ENCODE peak calls at places on chromosomes 2 and 18, in nine cellular contexts. Z is mucosa of descending colon, Q is breast epithelium, X is A549, R is fibroblast of lung, S is left lung, I is fibroblast of pulmonary artery, T is body of pancreas, V is lower leg skin. K is an unnamed sample.
A peak's percentile ranks its signal among the peaks of the same experiment; 100 is the strongest.

GRCh38 chr2:18596993-18597392 is 7.6 kb upstream of the NT5C1B start:
- DNase-seq in Z (no peak), Q (no peak), X (no peak), R (no peak), S (no peak), I (no peak), T (no peak), V (no peak), K (no peak)

GRCh38 chr18:79200546-79201268 is 131.5 kb downstream of the ATP9B start:
- DNase-seq in Z (peak; percentile 59), Q (peak; percentile 23), X (no peak), R (peak; percentile 17), S (no peak), I (peak; percentile 22), T (peak; percentile 54), V (no peak), K (no peak)

GRCh38 chr2:45259547-45260160 is 250.4 kb upstream of the SIX2 start:
- DNase-seq in Z (no peak), Q (no peak), X (no peak), R (no peak), S (no peak), I (no peak), T (no peak), V (no peak), K (no peak)

GRCh38 chr2:14942991-14943390 is 310.5 kb downstream of the LRATD1 start:
- DNase-seq in Z (no peak), Q (no peak), X (no peak), R (peak; percentile 35), S (no peak), I (no peak), T (no peak), V (no peak), K (no peak)

GRCh38 chr2:29726976-29727375 is 194.4 kb downstream of the ALK start:
- DNase-seq in Z (no peak), Q (no peak), X (no peak), R (no peak), S (no peak), I (no peak), T (no peak), V (peak; percentile 8), K (no peak)

GRCh38 chr2:163822033-163822432 is 86.2 kb upstream of the FIGN start:
- DNase-seq in Z (no peak), Q (no peak), X (no peak), R (no peak), S (no peak), I (no peak), T (no peak), V (no peak), K (no peak)

GRCh38 chr2:120596191-120596781 is 139.4 kb upstream of the GLI2 start:
- DNase-seq in Z (peak; percentile 44), Q (no peak), X (no peak), R (no peak), S (peak; percentile 62), I (peak; percentile 19), T (no peak), V (no peak), K (no peak)

GRCh38 chr18:31217455-31217854 is 54.8 kb upstream of the DSC1 start:
- DNase-seq in Z (no peak), Q (no peak), X (no peak), R (no peak), S (no peak), I (peak; percentile 6), T (no peak), V (no peak), K (no peak)

GRCh38 chr2:215660687-215661086 is 224.8 kb upstream of the FN1 start:
- DNase-seq in Z (no peak), Q (no peak), X (no peak), R (peak; percentile 98), S (no peak), I (no peak), T (peak; percentile 9), V (no peak), K (peak; percentile 91)

GRCh38 chr2:196368546-196369225 is 197.3 kb upstream of the STK17B start:
- DNase-seq in Z (no peak), Q (no peak), X (no peak), R (peak; percentile 6), S (no peak), I (no peak), T (no peak), V (no peak), K (no peak)

GRCh38 chr2:141554810-141555209 is 576.0 kb downstream of the LRP1B start:
- DNase-seq in Z (no peak), Q (no peak), X (peak; percentile 64), R (peak; percentile 41), S (no peak), I (peak; percentile 64), T (peak; percentile 4), V (no peak), K (peak; percentile 63)

GRCh38 chr2:74011246-74011645 is 26.5 kb downstream of the TET3 start:
- DNase-seq in Z (no peak), Q (no peak), X (no peak), R (no peak), S (no peak), I (no peak), T (no peak), V (peak; percentile 62), K (no peak)

GRCh38 chr2:74008761-74009395 is 24.2 kb downstream of the TET3 start:
- DNase-seq in Z (no peak), Q (no peak), X (no peak), R (no peak), S (no peak), I (no peak), T (no peak), V (peak; percentile 56), K (no peak)

GRCh38 chr2:74007120-74007519 is 22.4 kb downstream of the TET3 start:
- DNase-seq in Z (no peak), Q (no peak), X (no peak), R (no peak), S (no peak), I (no peak), T (no peak), V (peak; percentile 29), K (no peak)

GRCh38 chr2:74010087-74010541 is 25.4 kb downstream of the TET3 start:
- DNase-seq in Z (no peak), Q (peak; percentile 91), X (no peak), R (peak; percentile 35), S (no peak), I (peak; percentile 41), T (peak; percentile 67), V (peak; percentile 88), K (no peak)

DNA sequence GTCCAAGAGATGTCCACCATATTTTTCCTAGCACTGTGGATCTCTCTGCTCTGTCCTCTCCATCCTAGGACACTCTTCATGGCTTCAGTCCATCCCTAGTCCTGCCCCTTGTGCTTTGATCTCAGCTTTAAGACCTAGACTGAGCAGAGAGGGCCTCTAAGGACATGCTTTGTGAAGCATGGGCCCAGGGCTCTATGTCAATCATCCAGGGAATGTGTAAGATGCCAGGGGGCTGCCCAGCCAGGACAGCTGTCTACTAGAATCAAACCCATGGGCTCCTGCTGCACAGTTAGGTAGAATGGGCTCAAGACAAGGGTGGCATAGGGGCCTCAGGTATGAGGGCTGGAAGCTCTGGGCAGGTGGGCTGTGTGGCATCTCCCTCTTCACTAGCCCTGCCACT is 24.9 kb downstream of the TET3 start:
- DNase-seq in Z (no peak), Q (no peak), X (no peak), R (no peak), S (no peak), I (no peak), T (no peak), V (peak; percentile 82), K (no peak)
- H3K4me3 ChIP-seq in Z (no peak overlapping the region), Q (peak overlapping the region; percentile 23), X (no peak overlapping the region), R (no peak overlapping the region), S (no peak overlapping the region), I (no peak overlapping the region), T (no peak overlapping the region), V (no peak overlapping the region), K (no peak overlapping the region)

DNA sequence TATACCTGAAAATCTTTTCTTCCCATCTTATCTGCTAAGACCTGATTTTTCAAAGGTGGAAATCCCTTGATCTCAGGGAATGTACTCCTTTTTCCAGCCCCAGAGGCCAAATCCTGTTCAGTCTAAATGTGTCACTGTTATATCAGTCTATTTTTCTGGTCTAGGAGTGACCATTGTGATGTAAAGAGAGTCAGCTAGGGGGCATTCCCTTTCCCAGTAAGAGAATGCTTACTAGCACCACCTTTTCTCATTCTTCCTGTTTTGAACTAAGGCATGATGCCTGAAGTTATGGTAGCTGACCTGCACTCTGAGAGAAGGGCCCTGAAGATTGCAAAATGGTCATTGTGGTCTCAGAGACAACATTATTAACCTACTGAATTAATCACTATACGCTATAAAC is 124.1 kb upstream of the XIRP2 start:
- DNase-seq in Z (no peak), Q (no peak), X (no peak), R (no peak), S (no peak), I (no peak), T (no peak), V (no peak), K (no peak)
- TF ChIP-seq CTCF in Z (no peak), Q (no peak), X (no peak), R (no peak), S (no peak), I (no peak), T (no peak), V (no peak), K (no peak)

GRCh38 chr18:67514901-67515540 is 1.5 kb downstream of the DSEL start:
- DNase-seq in Z (no peak), Q (no peak), X (no peak), R (peak; percentile 53), S (no peak), I (peak; percentile 27), T (no peak), V (no peak), K (peak; percentile 25)
- H3K4me3 ChIP-seq in Z (no peak overlapping the region), Q (peak overlapping the region; percentile 90), X (no peak overlapping the region), R (peak overlapping the region; percentile 89), S (peak overlapping the region; percentile 73), I (peak overlapping the region; percentile 88), T (no peak overlapping the region), V (no peak overlapping the region), K (peak overlapping the region; percentile 60)

GRCh38 chr18:63028380-63028779 is 291.2 kb downstream of the BCL2 start:
- DNase-seq in Z (no peak), Q (no peak), X (no peak), R (no peak), S (no peak), I (no peak), T (no peak), V (no peak), K (no peak)

GRCh38 chr18:63022429-63023022 is 297.0 kb downstream of the BCL2 start:
- DNase-seq in Z (no peak), Q (no peak), X (no peak), R (no peak), S (peak; percentile 69), I (no peak), T (no peak), V (peak; percentile 74), K (no peak)

GRCh38 chr18:63025251-63025710 is 294.3 kb downstream of the BCL2 start:
- DNase-seq in Z (no peak), Q (peak; percentile 89), X (peak; percentile 5), R (no peak), S (no peak), I (peak; percentile 4), T (peak; percentile 18), V (peak; percentile 86), K (no peak)
- TF ChIP-seq CTCF in Z (no peak), Q (peak; percentile 54), X (no peak), R (no peak), S (no peak), I (peak; percentile 15), T (no peak), V (no peak), K (peak; percentile 35)

K was measured in astrocyte of the spinal cord.